ENCODE peak calls at places on chromosomes 6 and 20, in eight cellular contexts. One of them, this sample, is unnamed.
A peak's percentile ranks its signal among the peaks of the same experiment; 100 is the strongest.

GRCh38 chr6:54618597-54618996 is 228.0 kb upstream of the FAM83B start:
- DNase-seq in psoas muscle: no peak
- DNase-seq in lung: no peak
- DNase-seq in right lobe of liver: no peak
- DNase-seq in heart right ventricle: no peak
- DNase-seq in A549: no peak
- DNase-seq in A673: no peak
- DNase-seq in BE2C: no peak
- DNase-seq in this sample: no peak

GRCh38 chr20:24998631-24999445 is 6.3 kb upstream of the APMAP start:
- DNase-seq in psoas muscle: peak; percentile 28
- DNase-seq in lung: no peak
- DNase-seq in right lobe of liver: no peak
- DNase-seq in heart right ventricle: no peak
- DNase-seq in A549: no peak
- DNase-seq in A673: no peak
- DNase-seq in BE2C: peak; percentile 1
- DNase-seq in this sample: peak; percentile 25

GRCh38 chr20:2814587-2815051 is at the start of gene C20orf141:
- DNase-seq in psoas muscle: peak; percentile 82
- DNase-seq in lung: no peak
- DNase-seq in right lobe of liver: no peak
- DNase-seq in heart right ventricle: no peak
- DNase-seq in A549: peak; percentile 82
- DNase-seq in A673: peak; percentile 96
- DNase-seq in BE2C: peak; percentile 83
- DNase-seq in this sample: no peak

GRCh38 chr6:40743690-40744446 is 156.7 kb upstream of the LRFN2 start:
- DNase-seq in psoas muscle: no peak
- DNase-seq in lung: no peak
- DNase-seq in right lobe of liver: no peak
- DNase-seq in heart right ventricle: no peak
- DNase-seq in A549: no peak
- DNase-seq in A673: no peak
- DNase-seq in BE2C: no peak
- DNase-seq in this sample: no peak

GRCh38 chr20:23145281-23145700 is 59.2 kb upstream of the CD93 start:
- DNase-seq in psoas muscle: peak; percentile 89
- DNase-seq in lung: no peak
- DNase-seq in right lobe of liver: peak; percentile 39
- DNase-seq in heart right ventricle: no peak
- DNase-seq in A549: no peak
- DNase-seq in A673: no peak
- DNase-seq in BE2C: no peak
- DNase-seq in this sample: no peak

GRCh38 chr6:45049188-45049843 is 278.8 kb upstream of the RUNX2 start:
- DNase-seq in psoas muscle: no peak
- DNase-seq in lung: no peak
- DNase-seq in right lobe of liver: no peak
- DNase-seq in heart right ventricle: no peak
- DNase-seq in A549: peak; percentile 0
- DNase-seq in A673: peak; percentile 7
- DNase-seq in BE2C: no peak
- DNase-seq in this sample: no peak

GRCh38 chr6:112231609-112232060 is 22.7 kb downstream of the LAMA4 start:
- DNase-seq in psoas muscle: no peak
- DNase-seq in lung: no peak
- DNase-seq in right lobe of liver: no peak
- DNase-seq in heart right ventricle: no peak
- DNase-seq in A549: no peak
- DNase-seq in A673: no peak
- DNase-seq in BE2C: no peak
- DNase-seq in this sample: no peak

GRCh38 chr20:51306521-51307358 is 235.8 kb downstream of the NFATC2 start:
- DNase-seq in psoas muscle: peak; percentile 83
- DNase-seq in lung: peak; percentile 76
- DNase-seq in right lobe of liver: peak; percentile 77
- DNase-seq in heart right ventricle: peak; percentile 73
- DNase-seq in A549: peak; percentile 66
- DNase-seq in A673: peak; percentile 78
- DNase-seq in BE2C: peak; percentile 79
- DNase-seq in this sample: peak; percentile 73

GRCh38 chr20:23138682-23139081 is 52.6 kb upstream of the CD93 start:
- DNase-seq in psoas muscle: no peak
- DNase-seq in lung: no peak
- DNase-seq in right lobe of liver: no peak
- DNase-seq in heart right ventricle: no peak
- DNase-seq in A549: no peak
- DNase-seq in A673: no peak
- DNase-seq in BE2C: no peak
- DNase-seq in this sample: no peak

GRCh38 chr20:50226093-50226974 is 35.7 kb downstream of the CEBPB start:
- DNase-seq in psoas muscle: no peak
- DNase-seq in lung: peak; percentile 68
- DNase-seq in right lobe of liver: peak; percentile 50
- DNase-seq in heart right ventricle: no peak
- DNase-seq in A549: no peak
- DNase-seq in A673: no peak
- DNase-seq in BE2C: no peak
- DNase-seq in this sample: no peak

GRCh38 chr6:111122458-111123286 is 35.4 kb downstream of the SLC16A10 start:
- DNase-seq in psoas muscle: no peak
- DNase-seq in lung: no peak
- DNase-seq in right lobe of liver: no peak
- DNase-seq in heart right ventricle: no peak
- DNase-seq in A549: no peak
- DNase-seq in A673: no peak
- DNase-seq in BE2C: no peak
- DNase-seq in this sample: peak; percentile 2

GRCh38 chr6:115972679-115973078 is 88.0 kb downstream of the FRK start:
- DNase-seq in psoas muscle: no peak
- DNase-seq in lung: no peak
- DNase-seq in right lobe of liver: no peak
- DNase-seq in heart right ventricle: no peak
- DNase-seq in A549: peak; percentile 10
- DNase-seq in A673: peak; percentile 9
- DNase-seq in BE2C: no peak
- DNase-seq in this sample: peak; percentile 10

GRCh38 chr6:85449818-85450577 is at the start of gene NT5E:
- DNase-seq in psoas muscle: peak; percentile 87
- DNase-seq in lung: peak; percentile 73
- DNase-seq in right lobe of liver: peak; percentile 94
- DNase-seq in heart right ventricle: peak; percentile 72
- DNase-seq in A549: peak; percentile 77
- DNase-seq in A673: peak; percentile 83
- DNase-seq in BE2C: peak; percentile 84
- DNase-seq in this sample: peak; percentile 87

GRCh38 chr20:62230276-62230675 is 8.0 kb upstream of the OSBPL2 start:
- DNase-seq in psoas muscle: no peak
- DNase-seq in lung: no peak
- DNase-seq in right lobe of liver: no peak
- DNase-seq in heart right ventricle: no peak
- DNase-seq in A549: no peak
- DNase-seq in A673: no peak
- DNase-seq in BE2C: no peak
- DNase-seq in this sample: no peak

GRCh38 chr20:58210398-58210747 is 18.1 kb downstream of the ANKRD60 start:
- DNase-seq in psoas muscle: no peak
- DNase-seq in lung: no peak
- DNase-seq in right lobe of liver: no peak
- DNase-seq in heart right ventricle: no peak
- DNase-seq in A549: no peak
- DNase-seq in A673: no peak
- DNase-seq in BE2C: no peak
- DNase-seq in this sample: no peak

GRCh38 chr20:58213112-58213511 is 15.3 kb downstream of the ANKRD60 start:
- DNase-seq in psoas muscle: no peak
- DNase-seq in lung: no peak
- DNase-seq in right lobe of liver: no peak
- DNase-seq in heart right ventricle: no peak
- DNase-seq in A549: peak; percentile 29
- DNase-seq in A673: no peak
- DNase-seq in BE2C: peak; percentile 57
- DNase-seq in this sample: no peak

GRCh38 chr20:58212636-58213035 is 15.8 kb downstream of the ANKRD60 start:
- DNase-seq in psoas muscle: no peak
- DNase-seq in lung: no peak
- DNase-seq in right lobe of liver: no peak
- DNase-seq in heart right ventricle: no peak
- DNase-seq in A549: no peak
- DNase-seq in A673: no peak
- DNase-seq in BE2C: peak; percentile 37
- DNase-seq in this sample: no peak

GRCh38 chr20:58208944-58209343 is 19.5 kb downstream of the ANKRD60 start:
- DNase-seq in psoas muscle: no peak
- DNase-seq in lung: no peak
- DNase-seq in right lobe of liver: no peak
- DNase-seq in heart right ventricle: no peak
- DNase-seq in A549: no peak
- DNase-seq in A673: no peak
- DNase-seq in BE2C: no peak
- DNase-seq in this sample: no peak

DNA sequence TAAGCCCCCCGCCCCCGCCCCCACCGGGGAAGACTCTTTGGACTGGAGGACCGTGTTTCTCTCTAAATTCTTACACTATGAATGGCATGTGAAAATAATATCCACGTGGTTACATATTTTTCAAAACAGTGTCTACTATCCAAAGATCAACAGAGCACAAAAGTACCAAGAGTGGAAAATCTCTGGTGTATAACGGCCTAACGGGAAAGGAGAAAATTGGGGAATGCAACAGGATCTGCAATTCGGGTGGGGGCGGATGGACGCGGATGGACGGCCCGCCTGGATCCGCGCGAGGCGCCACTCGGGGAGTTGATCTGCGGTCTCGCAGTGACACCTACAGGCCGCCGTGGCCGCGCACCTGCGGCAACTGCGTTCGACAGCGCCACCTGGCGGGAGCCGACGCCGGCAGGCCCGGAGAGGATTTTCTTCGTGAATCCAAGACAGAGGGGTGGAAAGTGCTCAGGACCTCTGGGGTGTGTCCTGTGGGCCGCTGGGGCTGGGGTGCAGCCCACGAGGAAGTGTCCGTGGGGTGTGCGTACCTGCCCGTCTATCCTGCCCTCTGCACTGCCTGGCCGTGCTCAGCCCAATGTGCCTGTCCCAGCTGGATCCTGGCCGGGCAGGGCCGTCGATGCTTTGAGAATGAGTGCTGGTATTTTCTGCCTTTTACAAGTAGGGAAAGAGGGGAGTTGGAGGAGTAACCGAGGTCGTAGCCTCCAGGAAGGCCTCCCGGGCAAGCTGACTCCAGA is 18.6 kb downstream of the ANKRD60 start:
- DNase-seq in psoas muscle: peak; percentile 91
- DNase-seq in lung: peak; percentile 86
- DNase-seq in right lobe of liver: peak; percentile 89
- DNase-seq in heart right ventricle: peak; percentile 89
- DNase-seq in A549: peak; percentile 78
- DNase-seq in A673: peak; percentile 78
- DNase-seq in BE2C: peak; percentile 87
- DNase-seq in this sample: peak; percentile 84
- TF ChIP-seq CTCF in psoas muscle: peak; percentile 100
- TF ChIP-seq CTCF in lung: peak; percentile 100
- TF ChIP-seq CTCF in right lobe of liver: peak; percentile 100
- TF ChIP-seq CTCF in heart right ventricle: peak; percentile 100
- TF ChIP-seq CTCF in A549: peak; percentile 100
- TF ChIP-seq CTCF in A673: peak; percentile 100
- TF ChIP-seq CTCF in BE2C: peak; percentile 100
- TF ChIP-seq CTCF in this sample: peak; percentile 100

DNA sequence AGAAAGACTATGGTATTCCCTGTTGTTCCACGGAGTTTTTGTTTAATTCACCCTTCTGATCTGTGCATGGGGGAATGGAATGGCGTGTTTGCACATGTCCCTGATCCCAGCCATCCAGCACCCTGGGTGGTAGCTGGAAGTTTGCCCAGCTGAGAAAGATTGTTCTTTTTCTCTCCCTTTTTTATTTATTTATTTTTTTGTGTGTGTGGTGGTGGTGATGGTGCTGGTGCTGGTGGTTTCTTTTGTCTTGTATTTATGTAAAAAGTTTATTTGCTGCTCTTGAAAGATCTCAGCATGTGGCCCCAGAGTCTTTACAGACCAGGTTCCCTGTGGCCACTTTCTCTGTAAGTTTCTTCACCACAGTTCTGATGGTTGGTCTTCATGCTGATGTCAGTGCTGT is 372.6 kb downstream of the UTRN start:
- DNase-seq in psoas muscle: no peak
- DNase-seq in lung: no peak
- DNase-seq in right lobe of liver: no peak
- DNase-seq in heart right ventricle: no peak
- DNase-seq in A549: peak; percentile 39
- DNase-seq in A673: peak; percentile 71
- DNase-seq in BE2C: no peak
- DNase-seq in this sample: no peak
- H3K4me3 ChIP-seq in psoas muscle: no peak overlapping the region
- H3K4me3 ChIP-seq in lung: no peak overlapping the region
- H3K4me3 ChIP-seq in right lobe of liver: no peak overlapping the region
- H3K4me3 ChIP-seq in heart right ventricle: no peak overlapping the region
- H3K4me3 ChIP-seq in A549: no peak overlapping the region
- H3K4me3 ChIP-seq in A673: no peak overlapping the region
- H3K4me3 ChIP-seq in BE2C: no peak overlapping the region
- H3K4me3 ChIP-seq in this sample: no peak overlapping the region

DNA sequence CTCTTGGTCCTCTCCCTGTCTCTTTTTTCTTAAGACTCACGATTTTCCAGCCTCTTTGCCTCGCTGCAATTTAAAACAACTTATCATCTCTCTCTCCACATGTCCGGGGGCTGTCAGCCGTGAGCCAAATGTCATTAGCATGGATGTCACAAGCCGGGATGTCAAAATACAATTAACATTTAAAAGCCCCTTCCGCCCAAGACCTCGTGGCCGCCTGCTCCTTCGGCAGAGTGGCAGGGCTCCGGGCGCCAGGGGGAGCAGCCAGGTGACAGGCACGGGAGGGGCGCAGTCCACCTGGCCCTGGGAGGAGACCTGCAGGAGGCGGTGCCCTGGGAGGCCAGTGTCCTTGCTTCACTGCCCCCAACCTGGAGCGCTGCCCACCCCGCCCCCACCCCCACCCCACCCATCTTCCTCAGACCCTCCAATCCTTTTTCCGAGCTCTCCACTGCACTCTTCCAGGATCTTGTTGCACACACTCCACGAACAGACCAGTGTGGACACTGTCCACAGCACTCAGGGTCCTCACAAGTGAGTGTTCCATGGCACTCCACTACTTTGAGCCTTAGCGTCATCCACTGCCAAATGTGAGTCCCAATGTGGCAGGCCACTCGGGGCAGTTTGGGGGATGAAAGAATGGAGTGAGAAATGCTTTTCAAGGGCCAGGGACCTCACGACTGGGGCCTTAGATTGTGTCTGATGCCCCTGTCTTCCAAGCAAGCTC is 5.6 kb upstream of the GRM4 start:
- DNase-seq in psoas muscle: no peak
- DNase-seq in lung: no peak
- DNase-seq in right lobe of liver: no peak
- DNase-seq in heart right ventricle: no peak
- DNase-seq in A549: no peak
- DNase-seq in A673: no peak
- DNase-seq in BE2C: no peak
- DNase-seq in this sample: no peak
- TF ChIP-seq CTCF in psoas muscle: no peak
- TF ChIP-seq CTCF in lung: no peak
- TF ChIP-seq CTCF in right lobe of liver: no peak
- TF ChIP-seq CTCF in heart right ventricle: no peak
- TF ChIP-seq CTCF in A549: no peak
- TF ChIP-seq CTCF in A673: no peak
- TF ChIP-seq CTCF in BE2C: peak; percentile 17
- TF ChIP-seq CTCF in this sample: no peak

GRCh38 chr6:30101939-30102700 is 10.8 kb downstream of the TRIM31 start:
- DNase-seq in psoas muscle: peak; percentile 95
- DNase-seq in lung: peak; percentile 88
- DNase-seq in right lobe of liver: peak; percentile 97
- DNase-seq in heart right ventricle: peak; percentile 94
- DNase-seq in A549: peak; percentile 81
- DNase-seq in A673: peak; percentile 89
- DNase-seq in BE2C: peak; percentile 89
- DNase-seq in this sample: peak; percentile 72
- H3K4me3 ChIP-seq in psoas muscle: peak overlapping the region; percentile 58
- H3K4me3 ChIP-seq in lung: no peak overlapping the region
- H3K4me3 ChIP-seq in right lobe of liver: peak overlapping the region; percentile 22
- H3K4me3 ChIP-seq in heart right ventricle: peak overlapping the region; percentile 31
- H3K4me3 ChIP-seq in A549: peak overlapping the region; percentile 42
- H3K4me3 ChIP-seq in A673: peak overlapping the region; percentile 48
- H3K4me3 ChIP-seq in BE2C: peak overlapping the region; percentile 42
- H3K4me3 ChIP-seq in this sample: peak overlapping the region; percentile 36